ENCODE peak calls at places on chromosomes 16 and 17, in seven cellular contexts. O, D, V, N, Z, R and K are unnamed samples.

GRCh38 chr17:33039874-33040273 is 48.2 kb downstream of the SPACA3 start:
- DNase-seq in N (peak), V (no peak), O (no peak), Z (no peak), D (no peak), R (no peak), K (no peak)

GRCh38 chr17:902463-902862 is 77.1 kb downstream of the NXN start:
- DNase-seq in D (no peak), V (no peak), O (no peak), Z (no peak), R (no peak), N (no peak), K (no peak)

GRCh38 chr16:81647527-81647926 is 131.6 kb upstream of the PLCG2 start:
- DNase-seq in N (no peak), D (no peak), Z (no peak), O (no peak), R (no peak), V (no peak), K (no peak)

GRCh38 chr16:58137581-58137980 is 8.4 kb upstream of the CFAP20 start:
- DNase-seq in N (no peak), R (no peak), O (no peak), D (no peak), Z (no peak), V (no peak), K (no peak)

GRCh38 chr17:71849783-71850768 is 270.7 kb upstream of the SOX9 start:
- DNase-seq in R (no peak), D (no peak), N (no peak), Z (no peak), O (no peak), V (no peak), K (no peak)

GRCh38 chr16:67939507-67940435 is 3.1 kb upstream of the PSMB10 start:
- DNase-seq in V (peak), Z (no peak), R (peak), O (no peak), N (no peak), D (no peak), K (no peak)

GRCh38 chr17:42017866-42018200 is 594 bp upstream of the DNAJC7 start:
- DNase-seq in D (no peak), O (no peak), Z (no peak), R (no peak), V (no peak), N (no peak), K (no peak)

GRCh38 chr17:17535957-17536356 is 39.8 kb upstream of the RASD1 start:
- DNase-seq in V (peak), O (no peak), N (no peak), R (peak), Z (no peak), D (no peak), K (no peak)

GRCh38 chr17:27413792-27414191 is 42.5 kb upstream of the KSR1 start:
- DNase-seq in D (no peak), Z (no peak), O (no peak), R (no peak), N (no peak), V (no peak), K (no peak)

GRCh38 chr16:9908613-9909012 is 273.6 kb downstream of the GRIN2A start:
- DNase-seq in D (no peak), N (no peak), V (no peak), Z (no peak), R (no peak), O (no peak), K (no peak)

GRCh38 chr16:9235837-9236236 is 144.4 kb downstream of the HAPSTR1 start:
- DNase-seq in V (no peak), Z (no peak), D (no peak), N (no peak), O (no peak), R (no peak), K (no peak)

GRCh38 chr16:3129137-3130131 is 5.4 kb upstream of the ZNF213 start:
- DNase-seq in V (peak), R (peak), N (no peak), O (peak), D (peak), Z (peak), K (peak)

GRCh38 chr16:15443753-15444152 is 9.4 kb downstream of the BMERB1 start:
- DNase-seq in V (no peak), Z (no peak), D (no peak), R (no peak), O (no peak), N (no peak), K (no peak)

GRCh38 chr17:21573961-21574610 is 118.2 kb upstream of the KCNJ18 start:
- DNase-seq in R (peak), N (no peak), V (peak), Z (no peak), O (peak), D (peak), K (peak)

GRCh38 chr17:60077672-60078519 is 825 bp downstream of the HEATR6 start:
- DNase-seq in D (no peak), R (no peak), Z (no peak), O (no peak), V (no peak), N (no peak), K (peak)

GRCh38 chr17:81004336-81005015 is 12.8 kb downstream of the CHMP6 start:
- DNase-seq in O (no peak), R (no peak), N (no peak), D (no peak), Z (no peak), V (no peak), K (no peak)

GRCh38 chr17:40832840-40833239 is 10.4 kb upstream of the KRT10 start:
- DNase-seq in R (no peak), N (no peak), O (no peak), D (no peak), V (no peak), Z (no peak), K (no peak)

GRCh38 chr17:55168970-55169687 is 95.6 kb upstream of the HLF start:
- DNase-seq in V (no peak), N (no peak), R (no peak), D (no peak), O (no peak), Z (no peak), K (no peak)

GRCh38 chr17:51164911-51165679 is 1.1 kb upstream of the NME2 start:
- DNase-seq in N (no peak), O (no peak), Z (no peak), D (no peak), R (no peak), V (peak), K (no peak)

GRCh38 chr17:50022463-50023130 is 27.6 kb upstream of the DLX3 start:
- DNase-seq in N (no peak), Z (no peak), O (no peak), V (no peak), D (no peak), R (no peak), K (no peak)

GRCh38 chr16:86608301-86608747 is 30.0 kb downstream of the FOXL1 start:
- DNase-seq in V (no peak), O (no peak), R (no peak), D (no peak), Z (no peak), N (no peak), K (no peak)

GRCh38 chr16:50152386-50152806 is 710 bp upstream of the TENT4B start:
- DNase-seq in D (peak), N (no peak), O (peak), V (peak), R (no peak), Z (no peak), K (peak)

GRCh38 chr16:85174871-85175723 is 62.8 kb upstream of the CIBAR2 start:
- DNase-seq in V (no peak), D (no peak), O (no peak), N (no peak), Z (no peak), R (no peak), K (no peak)

GRCh38 chr17:31581022-31581483 is 189.6 kb downstream of the RAB11FIP4 start:
- DNase-seq in O (no peak), R (peak), D (peak), Z (no peak), N (no peak), V (peak), K (no peak)

GRCh38 chr16:11681526-11681925 is 13.3 kb downstream of the SNN start:
- DNase-seq in N (no peak), V (no peak), O (no peak), D (no peak), R (no peak), Z (no peak), K (no peak)

GRCh38 chr17:58734811-58735210 is 20.8 kb upstream of the PPM1E start:
- DNase-seq in D (no peak), O (no peak), Z (no peak), V (no peak), N (no peak), R (no peak), K (no peak)

GRCh38 chr16:70254965-70255286 is 3.2 kb upstream of the EXOSC6 start:
- DNase-seq in N (no peak), V (no peak), Z (no peak), D (no peak), R (no peak), O (no peak), K (no peak)

GRCh38 chr16:50684823-50685455 is 3.8 kb upstream of the SNX20 start:
- DNase-seq in Z (no peak), R (no peak), O (no peak), V (no peak), N (no peak), D (no peak), K (no peak)

GRCh38 chr17:82936768-82937171 is 96.9 kb upstream of the ZNF750 start:
- DNase-seq in D (no peak), Z (no peak), R (no peak), V (peak), N (no peak), O (no peak), K (no peak)

GRCh38 chr16:50102046-50102756 is 36.4 kb downstream of the HEATR3 start:
- DNase-seq in V (no peak), O (no peak), D (no peak), Z (no peak), R (no peak), N (peak), K (no peak)